ENCODE peak calls at places on chromosomes 2 and 18, in seven cellular contexts. One of them, this sample, is unnamed.
A peak's percentile ranks its signal among the peaks of the same experiment; 100 is the strongest.

GRCh38 chr2:202135111-202135874 is 62.2 kb downstream of the KIAA2012 start:
- DNase-seq in NCI-H226: peak; percentile 89
- DNase-seq in fibroblast of the aortic adventitia: peak; percentile 100
- DNase-seq in foreskin fibroblast: peak; percentile 98
- DNase-seq in naive thymus-derived CD4-positive, alpha-beta T cell: no peak
- DNase-seq in Daoy: peak; percentile 75
- DNase-seq in NCI-H524: no peak
- DNase-seq in this sample: peak; percentile 89

GRCh38 chr18:45874501-45875184 is 49.2 kb downstream of the SIGLEC15 start:
- DNase-seq in NCI-H226: no peak
- DNase-seq in fibroblast of the aortic adventitia: peak; percentile 37
- DNase-seq in foreskin fibroblast: no peak
- DNase-seq in naive thymus-derived CD4-positive, alpha-beta T cell: peak; percentile 56
- DNase-seq in Daoy: no peak
- DNase-seq in NCI-H524: no peak
- DNase-seq in this sample: peak; percentile 78

GRCh38 chr2:207765541-207765940 is 4.2 kb downstream of the FZD5 start:
- DNase-seq in NCI-H226: no peak
- DNase-seq in fibroblast of the aortic adventitia: no peak
- DNase-seq in foreskin fibroblast: no peak
- DNase-seq in naive thymus-derived CD4-positive, alpha-beta T cell: no peak
- DNase-seq in Daoy: no peak
- DNase-seq in NCI-H524: no peak
- DNase-seq in this sample: no peak

GRCh38 chr2:112985090-112985489 is 7.3 kb downstream of the IL36G start:
- DNase-seq in NCI-H226: no peak
- DNase-seq in fibroblast of the aortic adventitia: no peak
- DNase-seq in foreskin fibroblast: no peak
- DNase-seq in naive thymus-derived CD4-positive, alpha-beta T cell: peak; percentile 70
- DNase-seq in Daoy: no peak
- DNase-seq in NCI-H524: no peak
- DNase-seq in this sample: no peak

GRCh38 chr2:102147935-102148334 is 5.4 kb downstream of the IL1R1 start:
- DNase-seq in NCI-H226: peak; percentile 10
- DNase-seq in fibroblast of the aortic adventitia: peak; percentile 75
- DNase-seq in foreskin fibroblast: no peak
- DNase-seq in naive thymus-derived CD4-positive, alpha-beta T cell: no peak
- DNase-seq in Daoy: no peak
- DNase-seq in NCI-H524: no peak
- DNase-seq in this sample: peak; percentile 84

GRCh38 chr2:28716265-28716865 is 35.3 kb upstream of the PPP1CB start:
- DNase-seq in NCI-H226: peak; percentile 54
- DNase-seq in fibroblast of the aortic adventitia: peak; percentile 91
- DNase-seq in foreskin fibroblast: peak; percentile 93
- DNase-seq in naive thymus-derived CD4-positive, alpha-beta T cell: no peak
- DNase-seq in Daoy: peak; percentile 93
- DNase-seq in NCI-H524: no peak
- DNase-seq in this sample: peak; percentile 94

GRCh38 chr2:197055045-197055444 is 128.5 kb upstream of the PGAP1 start:
- DNase-seq in NCI-H226: no peak
- DNase-seq in fibroblast of the aortic adventitia: no peak
- DNase-seq in foreskin fibroblast: no peak
- DNase-seq in naive thymus-derived CD4-positive, alpha-beta T cell: no peak
- DNase-seq in Daoy: no peak
- DNase-seq in NCI-H524: no peak
- DNase-seq in this sample: no peak

GRCh38 chr18:68267583-68267982 is 447.3 kb downstream of the TMX3 start:
- DNase-seq in NCI-H226: peak; percentile 66
- DNase-seq in fibroblast of the aortic adventitia: peak; percentile 49
- DNase-seq in foreskin fibroblast: peak; percentile 68
- DNase-seq in naive thymus-derived CD4-positive, alpha-beta T cell: no peak
- DNase-seq in Daoy: no peak
- DNase-seq in NCI-H524: no peak
- DNase-seq in this sample: peak; percentile 54

GRCh38 chr2:29250977-29251376 is 135.8 kb downstream of the CLIP4 start:
- DNase-seq in NCI-H226: no peak
- DNase-seq in fibroblast of the aortic adventitia: no peak
- DNase-seq in foreskin fibroblast: no peak
- DNase-seq in naive thymus-derived CD4-positive, alpha-beta T cell: no peak
- DNase-seq in Daoy: no peak
- DNase-seq in NCI-H524: no peak
- DNase-seq in this sample: no peak

GRCh38 chr2:241498115-241499070 is 10.0 kb downstream of the STK25 start:
- DNase-seq in NCI-H226: no peak
- DNase-seq in fibroblast of the aortic adventitia: no peak
- DNase-seq in foreskin fibroblast: no peak
- DNase-seq in naive thymus-derived CD4-positive, alpha-beta T cell: no peak
- DNase-seq in Daoy: no peak
- DNase-seq in NCI-H524: no peak
- DNase-seq in this sample: no peak

GRCh38 chr2:224957540-224958465 is 84.5 kb downstream of the DOCK10 start:
- DNase-seq in NCI-H226: no peak
- DNase-seq in fibroblast of the aortic adventitia: no peak
- DNase-seq in foreskin fibroblast: peak; percentile 49
- DNase-seq in naive thymus-derived CD4-positive, alpha-beta T cell: no peak
- DNase-seq in Daoy: no peak
- DNase-seq in NCI-H524: no peak
- DNase-seq in this sample: no peak

GRCh38 chr2:38734299-38735058 is 16.7 kb downstream of the SRSF7 start:
- DNase-seq in NCI-H226: no peak
- DNase-seq in fibroblast of the aortic adventitia: no peak
- DNase-seq in foreskin fibroblast: no peak
- DNase-seq in naive thymus-derived CD4-positive, alpha-beta T cell: no peak
- DNase-seq in Daoy: no peak
- DNase-seq in NCI-H524: no peak
- DNase-seq in this sample: no peak

GRCh38 chr2:143939976-143940375 is 579.9 kb downstream of the ZEB2 start:
- DNase-seq in NCI-H226: no peak
- DNase-seq in fibroblast of the aortic adventitia: peak; percentile 74
- DNase-seq in foreskin fibroblast: peak; percentile 36
- DNase-seq in naive thymus-derived CD4-positive, alpha-beta T cell: no peak
- DNase-seq in Daoy: no peak
- DNase-seq in NCI-H524: no peak
- DNase-seq in this sample: no peak

GRCh38 chr2:71544919-71545571 is 91.7 kb downstream of the DYSF start:
- DNase-seq in NCI-H226: no peak
- DNase-seq in fibroblast of the aortic adventitia: no peak
- DNase-seq in foreskin fibroblast: no peak
- DNase-seq in naive thymus-derived CD4-positive, alpha-beta T cell: no peak
- DNase-seq in Daoy: no peak
- DNase-seq in NCI-H524: no peak
- DNase-seq in this sample: peak; percentile 24

GRCh38 chr2:195318440-195319111 is 338.4 kb upstream of the SLC39A10 start:
- DNase-seq in NCI-H226: peak; percentile 18
- DNase-seq in fibroblast of the aortic adventitia: peak; percentile 69
- DNase-seq in foreskin fibroblast: no peak
- DNase-seq in naive thymus-derived CD4-positive, alpha-beta T cell: peak; percentile 57
- DNase-seq in Daoy: peak; percentile 26
- DNase-seq in NCI-H524: peak; percentile 8
- DNase-seq in this sample: peak; percentile 50

GRCh38 chr18:39414009-39414700 is 1848.6 kb upstream of the CELF4 start:
- DNase-seq in NCI-H226: peak; percentile 69
- DNase-seq in fibroblast of the aortic adventitia: peak; percentile 35
- DNase-seq in foreskin fibroblast: peak; percentile 40
- DNase-seq in naive thymus-derived CD4-positive, alpha-beta T cell: no peak
- DNase-seq in Daoy: no peak
- DNase-seq in NCI-H524: no peak
- DNase-seq in this sample: peak; percentile 38

GRCh38 chr2:133433455-133434451 is 134.5 kb downstream of the NCKAP5 start:
- DNase-seq in NCI-H226: no peak
- DNase-seq in fibroblast of the aortic adventitia: peak; percentile 72
- DNase-seq in foreskin fibroblast: no peak
- DNase-seq in naive thymus-derived CD4-positive, alpha-beta T cell: no peak
- DNase-seq in Daoy: no peak
- DNase-seq in NCI-H524: no peak
- DNase-seq in this sample: no peak

GRCh38 chr2:238202326-238203103 is 980 bp downstream of the ILKAP start:
- DNase-seq in NCI-H226: no peak
- DNase-seq in fibroblast of the aortic adventitia: peak; percentile 39
- DNase-seq in foreskin fibroblast: peak; percentile 7
- DNase-seq in naive thymus-derived CD4-positive, alpha-beta T cell: no peak
- DNase-seq in Daoy: no peak
- DNase-seq in NCI-H524: peak; percentile 25
- DNase-seq in this sample: no peak

GRCh38 chr2:99397251-99397920 is 60.2 kb downstream of the EIF5B start:
- DNase-seq in NCI-H226: no peak
- DNase-seq in fibroblast of the aortic adventitia: no peak
- DNase-seq in foreskin fibroblast: no peak
- DNase-seq in naive thymus-derived CD4-positive, alpha-beta T cell: no peak
- DNase-seq in Daoy: no peak
- DNase-seq in NCI-H524: no peak
- DNase-seq in this sample: no peak

GRCh38 chr2:20156826-20157605 is 67.9 kb downstream of the SDC1 start:
- DNase-seq in NCI-H226: no peak
- DNase-seq in fibroblast of the aortic adventitia: no peak
- DNase-seq in foreskin fibroblast: no peak
- DNase-seq in naive thymus-derived CD4-positive, alpha-beta T cell: no peak
- DNase-seq in Daoy: no peak
- DNase-seq in NCI-H524: no peak
- DNase-seq in this sample: peak; percentile 43

GRCh38 chr2:46512185-46512584 is 32.8 kb downstream of the TMEM247 start:
- DNase-seq in NCI-H226: no peak
- DNase-seq in fibroblast of the aortic adventitia: no peak
- DNase-seq in foreskin fibroblast: no peak
- DNase-seq in naive thymus-derived CD4-positive, alpha-beta T cell: no peak
- DNase-seq in Daoy: no peak
- DNase-seq in NCI-H524: no peak
- DNase-seq in this sample: no peak

GRCh38 chr2:202164409-202164808 is 74.0 kb downstream of the SUMO1 start:
- DNase-seq in NCI-H226: peak; percentile 29
- DNase-seq in fibroblast of the aortic adventitia: peak; percentile 41
- DNase-seq in foreskin fibroblast: no peak
- DNase-seq in naive thymus-derived CD4-positive, alpha-beta T cell: no peak
- DNase-seq in Daoy: no peak
- DNase-seq in NCI-H524: no peak
- DNase-seq in this sample: no peak

This sample was measured in RPMI7951.